ENCODE peak calls at places on chromosomes 4 and X, in ten cellular contexts. I is A549; X is HEK293T; H is stimulated activated CD8-positive, alpha-beta memory T cell treated with anti-CD3 and anti-CD28 coated beads, Interleukin-15, amount 100 ng/mL, for 48 hours; K is OCI-LY7; Q is NCI-H1694; D is GM20000; T is activated CD8-positive, alpha-beta memory T cell treated with anti-CD3 and anti-CD28 coated beads, Interleukin-2, amount 50 U/mL, for 4 hours; W is stimulated activated CD4-positive, alpha-beta T cell treated with anti-CD3 and anti-CD28 coated beads, Interleukin-15, amount 100 ng/mL, for 24 hours; J is kidney epithelial cell. R is an unnamed sample.

GRCh38 chrX:40576291-40576690 is 4.5 kb upstream of the ATP6AP2 start:
- DNase-seq in D (no peak), W (no peak), I (no peak), H (no peak), J (no peak), X (no peak), Q (no peak), K (no peak), T (no peak), R (no peak)

GRCh38 chrX:47297874-47298273 is 65.1 kb downstream of the USP11 start:
- DNase-seq in W (no peak), D (no peak), J (peak; percentile 26), T (no peak), H (no peak), X (no peak), K (no peak), I (no peak), Q (no peak), R (no peak)

GRCh38 chr4:189021831-189022230 is 882.6 kb downstream of the TRIML1 start:
- DNase-seq in H (no peak), Q (no peak), D (no peak), I (peak; percentile 53), W (no peak), X (no peak), T (no peak), K (no peak), J (no peak), R (no peak)

GRCh38 chrX:13085533-13085932 is 41.1 kb upstream of the FAM9C start:
- DNase-seq in W (peak; percentile 52), J (no peak), K (peak; percentile 61), I (no peak), D (no peak), Q (no peak), X (no peak), T (peak; percentile 31), H (no peak), R (no peak)

GRCh38 chr4:82652062-82652461 is 90.3 kb upstream of the TMEM150C start:
- DNase-seq in I (no peak), Q (no peak), H (no peak), K (no peak), D (no peak), J (no peak), T (no peak), W (no peak), X (no peak), R (no peak)

GRCh38 chrX:72268601-72269365 is 8.3 kb downstream of the RPS4X start:
- DNase-seq in W (no peak), H (no peak), I (no peak), T (no peak), Q (no peak), J (no peak), K (no peak), X (no peak), D (no peak), R (no peak)

GRCh38 chrX:135185795-135186443 is 14.7 kb upstream of the CT55 start:
- DNase-seq in K (peak; percentile 13), I (peak; percentile 58), Q (peak; percentile 50), J (no peak), H (peak; percentile 6), X (peak; percentile 75), T (no peak), D (peak; percentile 58), W (peak; percentile 41), R (peak; percentile 8)

GRCh38 chr4:38368612-38369011 is 295.4 kb upstream of the KLF3 start:
- DNase-seq in J (no peak), W (peak; percentile 13), Q (no peak), X (no peak), K (no peak), T (no peak), I (no peak), D (no peak), H (no peak), R (no peak)

GRCh38 chr4:8854016-8854415 is 17.6 kb downstream of the HMX1 start:
- DNase-seq in Q (no peak), X (no peak), H (no peak), K (no peak), D (no peak), W (no peak), T (no peak), I (no peak), J (no peak), R (no peak)

GRCh38 chr4:54066088-54066415 is 1.6 kb upstream of the CHIC2 start:
- DNase-seq in D (no peak), Q (no peak), I (no peak), H (no peak), K (no peak), X (no peak), W (no peak), T (no peak), J (no peak), R (no peak)

GRCh38 chrX:128464091-128464490 is 411.9 kb upstream of the ACTRT1 start:
- DNase-seq in T (no peak), H (no peak), I (peak; percentile 54), Q (no peak), X (no peak), W (no peak), J (peak; percentile 37), D (no peak), K (no peak), R (no peak)

GRCh38 chr4:25970241-25970675 is 56.2 kb downstream of the SMIM20 start:
- DNase-seq in H (no peak), K (peak; percentile 75), J (peak; percentile 31), I (no peak), T (no peak), D (peak; percentile 25), Q (no peak), W (no peak), X (no peak), R (no peak)

GRCh38 chrX:16022580-16023170 is 100.7 kb upstream of the GRPR start:
- DNase-seq in D (no peak), I (peak; percentile 50), X (no peak), T (no peak), H (no peak), Q (no peak), K (no peak), W (no peak), J (no peak), R (no peak)

GRCh38 chrX:3514996-3515395 is 168.5 kb upstream of the MXRA5 start:
- DNase-seq in X (no peak), Q (no peak), J (no peak), K (no peak), H (no peak), T (no peak), W (no peak), D (no peak), I (no peak), R (no peak)

GRCh38 chr4:153127773-153128494 is 76.3 kb upstream of the TRIM2 start:
- DNase-seq in T (peak; percentile 86), H (peak; percentile 48), X (peak; percentile 78), Q (peak; percentile 91), I (peak; percentile 73), D (peak; percentile 70), J (no peak), W (peak; percentile 88), K (peak; percentile 84), R (peak; percentile 6)

GRCh38 chrX:937391-937790 is 275.1 kb downstream of the CRLF2 start:
- DNase-seq in T (no peak), H (no peak), J (no peak), I (no peak), K (no peak), W (no peak), X (no peak), D (no peak), Q (no peak), R (no peak)

GRCh38 chr4:150510176-150510875 is 71.6 kb upstream of the MAB21L2 start:
- DNase-seq in W (no peak), H (no peak), T (no peak), J (no peak), Q (no peak), I (peak; percentile 48), X (no peak), K (no peak), D (no peak), R (no peak)

GRCh38 chr4:139814285-139815015 is 148.8 kb downstream of the MGST2 start:
- DNase-seq in I (no peak), J (no peak), K (no peak), Q (no peak), H (no peak), X (no peak), D (no peak), W (no peak), T (no peak), R (no peak)

GRCh38 chr4:166274136-166274761 is 401.2 kb downstream of the TLL1 start:
- DNase-seq in K (no peak), W (no peak), J (no peak), H (no peak), D (no peak), X (no peak), I (peak; percentile 14), Q (no peak), T (no peak), R (no peak)

GRCh38 chr4:113141901-113142346 is 92.5 kb downstream of the ANK2 start:
- DNase-seq in H (no peak), W (no peak), D (no peak), I (peak; percentile 30), X (no peak), J (peak; percentile 48), Q (no peak), T (no peak), K (no peak), R (no peak)

GRCh38 chr4:124262211-124263179 is 450.0 kb downstream of the ANKRD50 start:
- DNase-seq in W (peak; percentile 48), J (peak; percentile 34), T (peak; percentile 21), X (peak; percentile 66), H (no peak), K (peak; percentile 63), Q (peak; percentile 55), D (peak; percentile 35), I (peak; percentile 77), R (peak; percentile 43)

GRCh38 chr4:106344324-106344970 is 24.1 kb downstream of the GIMD1 start:
- DNase-seq in J (no peak), D (no peak), T (no peak), K (no peak), W (no peak), Q (no peak), X (no peak), H (no peak), I (peak; percentile 7), R (no peak)

GRCh38 chrX:101091817-101092216 is 6.2 kb upstream of the CENPI start:
- DNase-seq in T (no peak), D (no peak), W (no peak), H (no peak), X (no peak), K (no peak), J (no peak), Q (no peak), I (no peak), R (no peak)

R was measured in DMS 273 treated with DMSO at 0.1 percent for 48 hours.